ENCODE peak calls at places on chromosomes 11 and 22, in eight cellular contexts. H, K, G, C, B, E, L and Z are unnamed samples.

GRCh38 chr11:60951909-60952741 is at the start of gene SLC15A3:
- DNase-seq in B (peak; percentile 33), G (no peak), H (no peak), E (peak; percentile 27), L (no peak), C (peak; percentile 77), K (peak; percentile 67), Z (peak; percentile 66)

GRCh38 chr11:82899191-82899820 is 924 bp downstream of the PRCP start:
- DNase-seq in G (no peak), B (no peak), C (no peak), H (no peak), E (no peak), K (no peak), L (no peak), Z (peak; percentile 56)

GRCh38 chr22:46148885-46149492 is 1.3 kb upstream of the PPARA start:
- DNase-seq in G (no peak), B (no peak), H (no peak), L (no peak), K (no peak), E (no peak), C (no peak), Z (no peak)

GRCh38 chr11:64867748-64868462 is 10.5 kb downstream of the EHD1 start:
- DNase-seq in H (no peak), L (peak; percentile 78), G (no peak), B (no peak), E (no peak), C (no peak), K (no peak), Z (no peak)

GRCh38 chr22:43946391-43946680 is 8.9 kb upstream of the SAMM50 start:
- DNase-seq in G (no peak), C (no peak), E (no peak), B (no peak), K (no peak), H (no peak), L (no peak), Z (no peak)

GRCh38 chr22:23110190-23110921 is 31.4 kb downstream of the RSPH14 start:
- DNase-seq in K (no peak), H (no peak), E (no peak), B (no peak), L (no peak), G (no peak), C (no peak), Z (no peak)

GRCh38 chr11:12478743-12479142 is 101.4 kb downstream of the PARVA start:
- DNase-seq in K (peak; percentile 57), H (no peak), C (peak; percentile 35), L (no peak), E (peak; percentile 51), G (no peak), B (no peak), Z (no peak)

GRCh38 chr11:64157987-64158386 is 7.9 kb downstream of the MACROD1 start:
- DNase-seq in L (no peak), H (no peak), G (no peak), C (no peak), B (no peak), E (no peak), K (no peak), Z (no peak)

GRCh38 chr22:24471570-24471969 is 23.6 kb upstream of the UPB1 start:
- DNase-seq in B (no peak), K (peak; percentile 81), L (no peak), G (no peak), H (no peak), E (peak; percentile 92), C (peak; percentile 79), Z (no peak)

GRCh38 chr11:128407962-128408361 is 179.4 kb downstream of the ETS1 start:
- DNase-seq in G (no peak), H (no peak), E (peak; percentile 73), K (no peak), L (peak; percentile 92), C (no peak), B (no peak), Z (no peak)

GRCh38 chr11:130769782-130770565 is 146.3 kb downstream of the SNX19 start:
- DNase-seq in G (no peak), E (peak; percentile 57), H (no peak), C (no peak), L (no peak), B (no peak), K (no peak), Z (no peak)
- H3K4me3 ChIP-seq in G (no peak overlapping the region), E (no peak overlapping the region), H (no peak overlapping the region), C (no peak overlapping the region), L (no peak overlapping the region), B (no peak overlapping the region), K (no peak overlapping the region), Z (no peak overlapping the region)

DNA sequence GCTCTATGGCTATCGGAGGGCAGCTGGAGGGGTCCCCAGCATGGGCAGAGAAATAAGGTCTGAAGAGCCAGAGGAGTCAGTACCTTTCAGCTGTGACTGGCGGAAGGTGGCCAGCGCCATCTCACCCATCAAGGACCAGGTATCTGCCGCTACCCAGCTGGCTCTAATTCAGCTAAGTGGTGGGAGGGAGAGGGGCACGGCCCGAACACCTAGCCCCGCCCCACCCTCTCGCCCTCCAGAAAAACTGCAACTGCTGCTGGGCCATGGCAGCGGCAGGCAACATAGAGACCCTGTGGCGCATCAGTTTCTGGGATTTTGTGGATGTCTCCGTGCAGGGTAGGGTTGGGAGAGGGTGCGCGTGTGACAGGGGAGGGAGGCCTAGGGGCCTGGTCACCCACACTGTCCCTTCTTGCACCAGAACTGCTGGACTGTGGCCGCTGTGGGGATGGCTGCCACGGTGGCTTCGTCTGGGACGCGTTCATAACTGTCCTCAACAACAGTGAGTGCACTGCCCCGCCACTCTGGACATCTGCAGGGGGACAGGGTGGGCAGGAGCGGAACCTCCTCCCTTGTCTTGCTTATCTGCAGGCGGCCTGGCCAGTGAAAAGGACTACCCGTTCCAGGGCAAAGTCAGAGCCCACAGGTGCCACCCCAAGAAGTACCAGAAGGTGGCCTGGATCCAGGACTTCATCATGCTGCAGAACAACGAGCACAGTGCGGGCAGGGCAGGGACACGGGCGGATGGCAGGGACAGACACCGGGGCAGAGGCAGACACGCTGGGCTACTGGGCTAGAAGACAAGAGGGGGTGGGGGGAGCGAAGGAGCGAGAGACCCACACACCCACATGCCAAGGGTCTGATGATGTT is 2.8 kb downstream of the CTSW start:
- DNase-seq in E (no peak), B (no peak), G (no peak), L (no peak), K (no peak), C (no peak), H (no peak), Z (no peak)
- H3K4me1 ChIP-seq in E (peaks cover 1% of the 10 kb centered on the region), B (peaks cover 7% of the 10 kb centered on the region), G (peaks cover 3% of the 10 kb centered on the region), L (peaks cover 10% of the 10 kb centered on the region), K (peaks cover 11% of the 10 kb centered on the region), C (peaks cover 18% of the 10 kb centered on the region), H (peaks cover 7% of the 10 kb centered on the region), Z (peaks cover 32% of the 10 kb centered on the region)

DNA sequence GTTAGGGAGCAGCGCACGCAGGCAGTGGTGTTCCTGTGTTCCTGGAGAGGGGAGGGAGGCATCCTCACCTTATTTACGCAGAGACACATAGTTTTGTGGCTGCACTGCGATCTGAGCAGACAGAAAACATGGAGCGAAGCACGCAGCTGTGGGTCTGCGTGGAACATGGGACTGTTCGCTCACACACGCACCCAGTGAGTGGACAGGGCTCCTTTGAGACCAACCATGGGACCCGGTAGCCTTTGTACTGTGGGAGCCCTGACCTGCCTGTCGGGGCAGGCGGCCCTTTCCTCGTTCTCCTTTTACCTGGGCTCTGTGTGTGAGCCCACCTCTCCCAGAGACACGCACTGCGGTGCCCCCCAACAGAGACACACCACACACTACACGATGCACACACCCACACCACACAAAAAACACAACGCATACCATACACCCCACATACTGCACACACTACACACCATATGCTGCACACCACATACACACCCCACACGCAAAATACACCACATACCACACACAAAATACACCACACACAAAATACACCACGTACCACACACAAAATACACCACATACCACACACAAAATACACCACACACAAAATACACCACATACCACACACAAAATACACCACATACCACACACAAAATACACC is 1245.7 kb downstream of the BRD1 start:
- DNase-seq in K (no peak), C (no peak), B (no peak), H (no peak), L (no peak), E (no peak), G (no peak), Z (no peak)
- H3K27me3 ChIP-seq in K (peaks cover 55% of the 10 kb centered on the region), C (peaks cover 14% of the 10 kb centered on the region), B (no peaks in the 10 kb centered on the region), H (peaks cover 2% of the 10 kb centered on the region), L (no peaks in the 10 kb centered on the region), E (no peaks in the 10 kb centered on the region), G (no peaks in the 10 kb centered on the region), Z (no peaks in the 10 kb centered on the region)

DNA sequence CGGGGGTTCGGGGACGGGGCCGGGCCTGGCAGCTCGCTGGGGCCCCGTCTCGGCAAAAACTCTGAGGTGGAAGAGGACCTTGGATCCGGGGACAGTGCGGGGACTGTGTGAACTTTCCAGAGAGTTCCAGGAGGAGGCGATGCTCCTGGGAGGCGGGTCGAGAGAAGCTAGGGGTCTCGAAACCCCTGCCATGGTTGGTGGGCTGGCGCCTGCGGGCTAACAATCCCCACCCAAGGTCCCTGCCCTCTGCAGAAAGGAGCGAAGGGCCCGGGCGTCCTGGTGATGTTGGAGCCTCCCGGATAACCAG is 4.7 kb upstream of the GRK2 start:
- DNase-seq in B (no peak), C (no peak), E (no peak), L (no peak), H (no peak), G (no peak), K (no peak), Z (no peak)
- H3K4me3 ChIP-seq in B (peak overlapping the region; percentile 63), C (peak overlapping the region; percentile 31), E (peak overlapping the region; percentile 19), L (peak overlapping the region; percentile 57), H (peak overlapping the region; percentile 69), G (no peak overlapping the region), K (peak overlapping the region; percentile 3), Z (no peak overlapping the region)

GRCh38 chr11:125174686-125175085 is 10.1 kb downstream of the PKNOX2 start:
- DNase-seq in K (no peak), C (no peak), E (no peak), G (no peak), H (no peak), B (no peak), L (no peak), Z (no peak)
- H3K4me1 ChIP-seq in K (no peaks in the 10 kb centered on the region), C (peaks cover 24% of the 10 kb centered on the region), E (peaks cover 13% of the 10 kb centered on the region), G (peaks cover under 1% of the 10 kb centered on the region), H (peaks cover 27% of the 10 kb centered on the region), B (peaks cover 20% of the 10 kb centered on the region), L (no peaks in the 10 kb centered on the region), Z (no peaks in the 10 kb centered on the region)